ENCODE peak calls at places on chromosomes 11 and 22, in eight cellular contexts. N is CD4-positive, alpha-beta T cell; Z is heart right ventricle; V is sigmoid colon; I is adipocyte; L is CD4-positive, alpha-beta memory T cell; R is prostate gland; C is tibial artery. P is an unnamed sample.

GRCh38 chr22:45834241-45834640 is 142.7 kb downstream of the WNT7B start:
- DNase-seq in Z (no peak), N (no peak), C (no peak), V (no peak), R (peak; percentile 65), I (no peak), L (no peak), P (no peak)

GRCh38 chr22:29302681-29303465 is 3.6 kb upstream of the GAS2L1 start:
- DNase-seq in V (no peak), R (no peak), N (no peak), C (no peak), I (no peak), L (no peak), Z (no peak), P (no peak)

GRCh38 chr22:29311468-29312217 is 3.9 kb downstream of the RASL10A start:
- DNase-seq in R (no peak), Z (peak; percentile 55), I (no peak), N (no peak), C (no peak), V (no peak), L (no peak), P (no peak)

GRCh38 chr11:44936951-44937543 is 13.6 kb downstream of the TP53I11 start:
- DNase-seq in L (no peak), I (no peak), Z (no peak), V (no peak), R (no peak), C (no peak), N (no peak), P (no peak)

GRCh38 chr11:18540207-18541009 is 13.7 kb upstream of the TSG101 start:
- DNase-seq in V (no peak), R (no peak), L (peak; percentile 57), I (peak; percentile 32), C (no peak), N (no peak), Z (no peak), P (no peak)

GRCh38 chr11:36306888-36307287 is 10.8 kb downstream of the PRR5L start:
- DNase-seq in I (peak; percentile 91), Z (no peak), V (no peak), N (no peak), R (no peak), L (peak; percentile 21), C (no peak), P (no peak)

GRCh38 chr22:35329114-35329847 is 29.6 kb downstream of the TOM1 start:
- DNase-seq in C (no peak), R (no peak), V (no peak), N (no peak), Z (no peak), I (no peak), L (no peak), P (no peak)

GRCh38 chr22:21020802-21021429 is 6.0 kb downstream of the P2RX6 start:
- DNase-seq in L (no peak), I (no peak), V (no peak), Z (no peak), C (no peak), R (no peak), N (no peak), P (no peak)

GRCh38 chr11:77074626-77075221 is 8.0 kb downstream of the CAPN5 start:
- DNase-seq in I (no peak), L (no peak), N (no peak), Z (no peak), V (peak; percentile 56), C (no peak), R (no peak), P (peak; percentile 2)

GRCh38 chr11:107999759-108000455 is 8.8 kb upstream of the CUL5 start:
- DNase-seq in C (no peak), N (peak; percentile 5), L (peak; percentile 19), V (no peak), Z (no peak), R (no peak), I (peak; percentile 16), P (no peak)

GRCh38 chr22:19213496-19214473 is 35.2 kb upstream of the SLC25A1 start:
- DNase-seq in V (no peak), I (no peak), R (no peak), C (no peak), N (no peak), Z (no peak), L (no peak), P (no peak)

GRCh38 chr11:104484784-104485554 is 321.0 kb upstream of the PDGFD start:
- DNase-seq in L (no peak), Z (no peak), N (no peak), C (no peak), V (no peak), I (no peak), R (no peak), P (no peak)
- H3K9me3 ChIP-seq in L (no peaks in the 10 kb centered on the region), Z (peaks cover 30% of the 10 kb centered on the region), N (peaks cover 9% of the 10 kb centered on the region), C (no peaks in the 10 kb centered on the region), V (no peaks in the 10 kb centered on the region), I (peaks cover 20% of the 10 kb centered on the region), R (no peaks in the 10 kb centered on the region), P (no peaks in the 10 kb centered on the region)

GRCh38 chr22:48711669-48712068 is 1116.0 kb downstream of the BRD1 start:
- DNase-seq in L (no peak), N (no peak), I (no peak), V (peak; percentile 32), Z (no peak), C (no peak), R (no peak), P (no peak)

GRCh38 chr22:48709976-48710375 is 1117.7 kb downstream of the BRD1 start:
- DNase-seq in R (no peak), N (no peak), I (no peak), V (peak; percentile 33), C (no peak), Z (no peak), L (no peak), P (no peak)

GRCh38 chr22:48711031-48711431 is 1116.6 kb downstream of the BRD1 start:
- DNase-seq in R (no peak), C (no peak), V (peak; percentile 19), I (no peak), N (no peak), L (no peak), Z (no peak), P (no peak)

GRCh38 chr22:48709453-48709852 is 1118.2 kb downstream of the BRD1 start:
- DNase-seq in V (peak; percentile 46), Z (no peak), R (no peak), N (no peak), C (no peak), I (no peak), L (no peak), P (no peak)

GRCh38 chr22:48710410-48710809 is 1117.3 kb downstream of the BRD1 start:
- DNase-seq in I (no peak), V (peak; percentile 49), C (no peak), L (no peak), Z (no peak), R (no peak), N (no peak), P (no peak)
- H3K9me3 ChIP-seq in I (no peaks in the 10 kb centered on the region), V (no peaks in the 10 kb centered on the region), C (no peaks in the 10 kb centered on the region), L (no peaks in the 10 kb centered on the region), Z (no peaks in the 10 kb centered on the region), R (no peaks in the 10 kb centered on the region), N (no peaks in the 10 kb centered on the region), P (no peaks in the 10 kb centered on the region)

GRCh38 chr22:44336962-44337657 is 24.4 kb upstream of the SHISAL1 start:
- DNase-seq in C (no peak), V (peak; percentile 60), Z (no peak), I (no peak), R (no peak), L (no peak), N (no peak), P (no peak)
- H3K9me3 ChIP-seq in C (no peaks in the 10 kb centered on the region), V (no peaks in the 10 kb centered on the region), Z (no peaks in the 10 kb centered on the region), I (no peaks in the 10 kb centered on the region), R (no peaks in the 10 kb centered on the region), L (no peaks in the 10 kb centered on the region), N (no peaks in the 10 kb centered on the region), P (no peaks in the 10 kb centered on the region)

GRCh38 chr22:49668402-49668801 is 159.3 kb downstream of the BRD1 start:
- DNase-seq in C (no peak), N (no peak), L (no peak), Z (no peak), I (no peak), R (no peak), V (peak; percentile 57), P (no peak)
- H3K9me3 ChIP-seq in C (no peaks in the 10 kb centered on the region), N (no peaks in the 10 kb centered on the region), L (no peaks in the 10 kb centered on the region), Z (no peaks in the 10 kb centered on the region), I (peaks cover 6% of the 10 kb centered on the region), R (no peaks in the 10 kb centered on the region), V (no peaks in the 10 kb centered on the region), P (no peaks in the 10 kb centered on the region)

GRCh38 chr22:43516386-43516785 is 104.6 kb downstream of the MPPED1 start:
- DNase-seq in N (no peak), V (no peak), I (no peak), C (no peak), R (no peak), L (no peak), Z (no peak), P (no peak)

GRCh38 chr22:43515411-43515810 is 103.6 kb downstream of the MPPED1 start:
- DNase-seq in R (no peak), C (no peak), V (no peak), L (no peak), I (no peak), N (no peak), Z (no peak), P (no peak)

GRCh38 chr22:43512279-43512678 is 100.5 kb downstream of the MPPED1 start:
- DNase-seq in L (no peak), R (no peak), I (no peak), N (no peak), V (no peak), C (no peak), Z (no peak), P (no peak)

GRCh38 chr22:43515902-43516301 is 104.1 kb downstream of the MPPED1 start:
- DNase-seq in V (no peak), L (no peak), I (no peak), N (no peak), Z (no peak), C (no peak), R (no peak), P (no peak)

GRCh38 chr22:43514476-43515157 is 102.8 kb downstream of the MPPED1 start:
- DNase-seq in N (no peak), I (no peak), C (no peak), Z (no peak), V (no peak), R (no peak), L (no peak), P (no peak)
- H3K9me3 ChIP-seq in N (no peaks in the 10 kb centered on the region), I (no peaks in the 10 kb centered on the region), C (no peaks in the 10 kb centered on the region), Z (no peaks in the 10 kb centered on the region), V (no peaks in the 10 kb centered on the region), R (no peaks in the 10 kb centered on the region), L (no peaks in the 10 kb centered on the region), P (no peaks in the 10 kb centered on the region)

GRCh38 chr22:47373648-47374272 is 611.3 kb downstream of the TBC1D22A start:
- DNase-seq in R (no peak), V (no peak), N (no peak), Z (no peak), L (no peak), C (no peak), I (no peak), P (no peak)
- H3K9me3 ChIP-seq in R (no peaks in the 10 kb centered on the region), V (no peaks in the 10 kb centered on the region), N (no peaks in the 10 kb centered on the region), Z (no peaks in the 10 kb centered on the region), L (no peaks in the 10 kb centered on the region), C (no peaks in the 10 kb centered on the region), I (no peaks in the 10 kb centered on the region), P (no peaks in the 10 kb centered on the region)

DNA sequence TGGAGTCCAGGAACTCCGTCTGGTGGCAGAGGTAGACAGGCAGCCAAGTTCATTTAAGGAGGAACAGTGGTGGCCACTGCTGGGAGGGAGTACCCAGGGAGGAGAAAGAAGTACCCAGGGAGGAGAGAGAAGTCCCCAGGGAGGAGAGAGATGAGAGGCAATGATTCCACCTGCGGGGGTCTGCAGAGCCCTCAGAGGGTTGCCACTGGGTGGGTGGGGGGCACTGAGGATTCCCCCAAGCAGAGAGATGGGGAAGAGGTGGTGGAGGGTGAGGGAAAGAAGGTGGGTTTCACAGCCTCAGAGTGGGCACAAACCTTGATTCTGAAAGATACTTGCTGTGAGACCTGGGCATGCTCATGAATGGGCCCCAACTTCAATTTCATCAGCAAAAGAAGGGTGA is 70.1 kb upstream of the B3GAT1 start:
- DNase-seq in I (no peak), L (no peak), Z (no peak), N (no peak), R (no peak), V (no peak), C (no peak), P (no peak)
- H3K9me3 ChIP-seq in I (no peaks in the 10 kb centered on the region), L (no peaks in the 10 kb centered on the region), Z (no peaks in the 10 kb centered on the region), N (no peaks in the 10 kb centered on the region), R (no peaks in the 10 kb centered on the region), V (no peaks in the 10 kb centered on the region), C (no peaks in the 10 kb centered on the region), P (no peaks in the 10 kb centered on the region)

P was measured in T-helper 17 cell.